ENCODE peak calls at places on chromosomes 3 and 15, in four cellular contexts. One of them, this sample, is unnamed. For H3K9me3 and H3K36me3, the result is how much of the 10 kb centered on the place peaks cover.

GRCh38 chr15:20358066-20358780 is 183.4 kb downstream of the GOLGA6L6 start:
- DNase-seq in MG63: no peak
- DNase-seq in A673: no peak
- DNase-seq in endodermal cell: no peak
- DNase-seq in this sample: no peak

GRCh38 chr3:137768361-137769320 is 4.5 kb downstream of the SOX14 start:
- DNase-seq in MG63: no peak
- DNase-seq in endodermal cell: peak
- DNase-seq in A673: no peak
- DNase-seq in this sample: no peak

GRCh38 chr15:87827126-87827525 is 429.4 kb downstream of the NTRK3 start:
- DNase-seq in endodermal cell: no peak
- DNase-seq in MG63: no peak
- DNase-seq in A673: no peak
- DNase-seq in this sample: no peak

GRCh38 chr3:46668591-46668990 is 24.9 kb downstream of the ALS2CL start:
- DNase-seq in endodermal cell: peak
- DNase-seq in A673: no peak
- DNase-seq in MG63: no peak
- DNase-seq in this sample: no peak

GRCh38 chr3:121757087-121757811 is 7.7 kb upstream of the GOLGB1 start:
- DNase-seq in endodermal cell: no peak
- DNase-seq in MG63: no peak
- DNase-seq in A673: peak
- DNase-seq in this sample: peak

GRCh38 chr3:152688313-152688712 is 146.6 kb upstream of the P2RY1 start:
- DNase-seq in endodermal cell: peak
- DNase-seq in MG63: peak
- DNase-seq in A673: peak
- DNase-seq in this sample: peak

GRCh38 chr3:46715507-46716175 is 2.0 kb downstream of the PRSS50 start:
- DNase-seq in MG63: no peak
- DNase-seq in endodermal cell: peak
- DNase-seq in A673: no peak
- DNase-seq in this sample: no peak

GRCh38 chr3:178195824-178196223 is 340.4 kb upstream of the KCNMB2 start:
- DNase-seq in endodermal cell: no peak
- DNase-seq in MG63: no peak
- DNase-seq in A673: no peak
- DNase-seq in this sample: no peak

GRCh38 chr15:66646308-66646707 is 55.7 kb upstream of the SMAD6 start:
- DNase-seq in A673: no peak
- DNase-seq in endodermal cell: no peak
- DNase-seq in MG63: peak
- DNase-seq in this sample: peak

GRCh38 chr15:63250312-63250965 is 27.0 kb upstream of the APH1B start:
- DNase-seq in endodermal cell: no peak
- DNase-seq in A673: no peak
- DNase-seq in MG63: peak
- DNase-seq in this sample: peak

GRCh38 chr15:48671381-48672022 is 26.0 kb upstream of the FBN1 start:
- DNase-seq in A673: no peak
- DNase-seq in endodermal cell: no peak
- DNase-seq in MG63: peak
- DNase-seq in this sample: no peak

GRCh38 chr3:147940400-147940799 is 531.2 kb downstream of the ZIC1 start:
- DNase-seq in MG63: no peak
- DNase-seq in endodermal cell: no peak
- DNase-seq in A673: no peak
- DNase-seq in this sample: no peak

GRCh38 chr15:68354923-68355322 is 77.0 kb downstream of the ITGA11 start:
- DNase-seq in A673: no peak
- DNase-seq in endodermal cell: peak
- DNase-seq in MG63: peak
- DNase-seq in this sample: no peak

GRCh38 chr15:69758291-69758771 is 305.7 kb downstream of the RPLP1 start:
- DNase-seq in MG63: peak
- DNase-seq in A673: no peak
- DNase-seq in endodermal cell: no peak
- DNase-seq in this sample: no peak

GRCh38 chr3:187673012-187673411 is 2.8 kb upstream of the SST start:
- DNase-seq in MG63: no peak
- DNase-seq in endodermal cell: no peak
- DNase-seq in A673: no peak
- DNase-seq in this sample: no peak

GRCh38 chr3:11847607-11848006 is 922 bp upstream of the TAMM41 start:
- DNase-seq in endodermal cell: peak
- DNase-seq in A673: no peak
- DNase-seq in MG63: no peak
- DNase-seq in this sample: no peak

GRCh38 chr15:40828447-40829036 is at the start of gene PPP1R14D:
- DNase-seq in A673: no peak
- DNase-seq in endodermal cell: no peak
- DNase-seq in MG63: no peak
- DNase-seq in this sample: no peak

GRCh38 chr3:129942296-129942695 is 32.2 kb upstream of the TRH start:
- DNase-seq in A673: peak
- DNase-seq in MG63: peak
- DNase-seq in endodermal cell: peak
- DNase-seq in this sample: peak

GRCh38 chr3:194204793-194205065 is 68.8 kb downstream of the HES1 start:
- DNase-seq in A673: no peak
- DNase-seq in endodermal cell: no peak
- DNase-seq in MG63: no peak
- DNase-seq in this sample: no peak

GRCh38 chr3:111859061-111859973 is at the start of gene PHLDB2:
- DNase-seq in endodermal cell: peak
- DNase-seq in MG63: peak
- DNase-seq in A673: peak
- DNase-seq in this sample: peak

DNA sequence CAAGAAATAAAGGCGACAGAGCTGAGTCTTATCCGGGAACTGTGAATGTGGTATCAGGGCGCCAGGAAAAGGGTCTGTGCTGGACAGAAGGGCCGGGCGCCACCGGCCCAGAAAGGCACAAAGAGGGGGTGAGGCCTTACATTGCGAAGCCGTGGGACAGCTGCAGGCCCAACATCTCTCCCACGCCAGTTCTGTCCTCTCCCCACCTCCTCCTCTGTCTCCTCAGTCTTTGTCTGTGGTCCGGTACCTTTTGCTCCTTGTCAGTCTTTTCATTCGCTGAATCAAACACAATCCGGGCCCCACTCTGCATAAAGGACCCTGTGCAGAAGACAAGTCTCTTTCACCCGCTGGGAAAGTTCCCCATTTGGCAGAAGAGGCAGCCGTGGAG is 81.8 kb downstream of the LRIG1 start:
- DNase-seq in endodermal cell: no peak
- DNase-seq in MG63: no peak
- DNase-seq in A673: no peak
- DNase-seq in this sample: no peak
- H3K9me3 ChIP-seq in endodermal cell: half or more
- H3K9me3 ChIP-seq in MG63: under half
- H3K9me3 ChIP-seq in A673: under half
- H3K9me3 ChIP-seq in this sample: under half

GRCh38 chr3:157129782-157130137 is 30.2 kb downstream of the CCNL1 start:
- DNase-seq in MG63: no peak
- DNase-seq in endodermal cell: peak
- DNase-seq in A673: peak
- DNase-seq in this sample: peak
- H3K4me3 ChIP-seq in MG63: no peak
- H3K4me3 ChIP-seq in endodermal cell: no peak
- H3K4me3 ChIP-seq in A673: no peak
- H3K4me3 ChIP-seq in this sample: peak

DNA sequence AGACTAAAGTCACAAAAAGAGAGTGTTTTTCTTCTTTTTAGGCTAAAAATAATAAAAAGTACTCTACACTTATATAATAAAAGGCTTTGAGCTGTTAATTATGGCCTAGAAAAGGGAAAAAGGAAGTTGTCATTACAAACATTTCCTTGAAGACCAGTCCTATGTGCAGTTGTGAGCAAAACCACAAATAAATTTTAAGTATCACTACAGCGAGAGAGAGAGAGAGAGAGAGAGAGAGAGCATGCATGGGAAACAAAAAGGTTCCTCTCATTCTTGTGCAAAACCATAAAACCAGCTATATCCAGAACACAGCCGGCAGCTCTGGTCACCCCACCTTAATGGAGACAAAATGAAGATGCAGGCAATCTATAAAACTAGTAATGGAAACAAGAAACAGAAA is 33.6 kb downstream of the HEG1 start:
- DNase-seq in A673: no peak
- DNase-seq in MG63: no peak
- DNase-seq in endodermal cell: no peak
- DNase-seq in this sample: no peak
- H3K36me3 ChIP-seq in A673: under half
- H3K36me3 ChIP-seq in MG63: half or more
- H3K36me3 ChIP-seq in endodermal cell: half or more
- H3K36me3 ChIP-seq in this sample: half or more

GRCh38 chr15:46708226-46708625 is 1009.1 kb upstream of the SEMA6D start:
- DNase-seq in A673: no peak
- DNase-seq in MG63: no peak
- DNase-seq in endodermal cell: no peak
- DNase-seq in this sample: no peak
- H3K9me3 ChIP-seq in A673: under half
- H3K9me3 ChIP-seq in MG63: under half
- H3K9me3 ChIP-seq in endodermal cell: under half
- H3K9me3 ChIP-seq in this sample: under half

GRCh38 chr3:18442743-18443669 is 17.9 kb upstream of the SATB1 start:
- DNase-seq in MG63: no peak
- DNase-seq in endodermal cell: no peak
- DNase-seq in A673: no peak
- DNase-seq in this sample: no peak
- H3K4me3 ChIP-seq in MG63: no peak
- H3K4me3 ChIP-seq in endodermal cell: peak
- H3K4me3 ChIP-seq in A673: no peak
- H3K4me3 ChIP-seq in this sample: peak

DNA sequence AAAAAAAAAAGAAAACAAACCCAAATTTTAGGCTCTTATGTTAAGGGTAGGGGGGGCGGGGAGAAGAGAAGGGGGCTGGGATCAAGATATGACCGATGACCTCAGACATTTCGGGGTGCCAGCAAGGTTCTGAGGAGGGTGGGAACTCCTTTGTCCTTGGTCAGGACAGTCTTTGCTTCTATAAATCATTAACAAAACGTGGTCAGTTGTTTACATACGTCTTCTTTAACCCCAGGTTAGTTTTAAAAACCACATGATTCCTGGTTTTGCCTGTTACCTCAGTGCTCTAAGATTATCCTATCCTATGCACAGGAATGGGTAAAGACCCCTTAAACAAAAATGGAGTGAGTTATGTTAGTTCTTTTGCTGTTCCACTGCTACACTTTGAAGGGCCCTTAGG is 285.5 kb downstream of the GABRG3 start:
- DNase-seq in MG63: no peak
- DNase-seq in endodermal cell: no peak
- DNase-seq in A673: no peak
- DNase-seq in this sample: no peak
- H3K36me3 ChIP-seq in MG63: under half
- H3K36me3 ChIP-seq in endodermal cell: under half
- H3K36me3 ChIP-seq in A673: under half
- H3K36me3 ChIP-seq in this sample: under half

GRCh38 chr15:26656080-26656479 is 116.8 kb downstream of the GABRB3 start:
- DNase-seq in endodermal cell: no peak
- DNase-seq in MG63: no peak
- DNase-seq in A673: no peak
- DNase-seq in this sample: no peak
- H3K9me3 ChIP-seq in endodermal cell: under half
- H3K9me3 ChIP-seq in MG63: under half
- H3K9me3 ChIP-seq in A673: half or more
- H3K9me3 ChIP-seq in this sample: under half

DNA sequence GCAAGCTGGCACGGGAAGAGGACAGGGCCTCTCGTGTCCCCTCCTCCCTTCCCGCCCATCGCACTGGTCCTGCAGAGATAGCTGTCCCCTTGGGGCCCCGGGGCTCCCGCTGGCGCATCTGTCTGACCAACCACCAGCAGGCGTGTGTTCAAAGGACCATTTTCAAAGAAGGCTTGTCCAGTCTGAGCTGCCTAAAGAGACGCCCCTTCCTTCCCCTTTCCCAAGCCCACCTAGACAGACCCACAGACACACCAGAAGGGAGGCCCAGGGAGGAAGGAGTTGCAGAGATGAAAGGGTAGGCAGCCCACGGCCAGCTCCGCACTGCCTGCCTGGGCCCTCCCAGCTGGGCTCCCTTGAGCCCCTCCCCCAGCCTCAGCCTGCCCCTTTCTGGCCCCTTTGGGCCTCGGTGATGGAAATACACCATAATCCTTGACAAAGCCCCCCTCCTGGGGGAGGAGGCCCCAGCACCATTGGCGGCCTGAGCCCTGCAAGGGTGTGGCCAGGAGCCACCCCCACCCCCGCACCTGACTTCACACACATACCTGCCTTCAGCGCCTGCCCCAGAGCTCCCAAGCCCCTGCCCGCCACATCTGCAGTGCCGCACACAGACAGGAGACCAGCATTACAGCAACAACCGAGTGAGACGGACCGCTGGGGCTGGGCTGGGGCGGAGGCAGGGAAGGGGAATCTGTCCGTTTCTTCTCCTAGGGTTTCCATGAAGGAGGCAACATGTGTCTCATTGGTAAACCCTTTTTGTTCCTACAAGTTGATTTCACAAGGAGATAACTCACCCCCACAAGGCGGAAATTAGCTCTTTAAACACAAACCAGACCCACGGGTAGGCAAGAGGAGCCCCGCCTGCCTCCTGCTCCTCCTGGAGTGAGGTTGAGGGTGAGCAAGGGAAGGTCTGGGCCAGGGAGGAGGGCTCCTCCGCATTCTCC is at the start of gene STRA6:
- DNase-seq in A673: peak
- DNase-seq in endodermal cell: peak
- DNase-seq in MG63: no peak
- DNase-seq in this sample: peak
- H3K4me3 ChIP-seq in A673: no peak
- H3K4me3 ChIP-seq in endodermal cell: peak
- H3K4me3 ChIP-seq in MG63: no peak
- H3K4me3 ChIP-seq in this sample: peak

GRCh38 chr3:22898558-22898957 is 304.6 kb upstream of the UBE2E2 start:
- DNase-seq in A673: no peak
- DNase-seq in endodermal cell: no peak
- DNase-seq in MG63: no peak
- DNase-seq in this sample: no peak

GRCh38 chr3:22899441-22899840 is 303.7 kb upstream of the UBE2E2 start:
- DNase-seq in A673: no peak
- DNase-seq in endodermal cell: no peak
- DNase-seq in MG63: no peak
- DNase-seq in this sample: no peak

GRCh38 chr3:22900296-22900695 is 302.8 kb upstream of the UBE2E2 start:
- DNase-seq in A673: no peak
- DNase-seq in MG63: no peak
- DNase-seq in endodermal cell: no peak
- DNase-seq in this sample: no peak

DNA sequence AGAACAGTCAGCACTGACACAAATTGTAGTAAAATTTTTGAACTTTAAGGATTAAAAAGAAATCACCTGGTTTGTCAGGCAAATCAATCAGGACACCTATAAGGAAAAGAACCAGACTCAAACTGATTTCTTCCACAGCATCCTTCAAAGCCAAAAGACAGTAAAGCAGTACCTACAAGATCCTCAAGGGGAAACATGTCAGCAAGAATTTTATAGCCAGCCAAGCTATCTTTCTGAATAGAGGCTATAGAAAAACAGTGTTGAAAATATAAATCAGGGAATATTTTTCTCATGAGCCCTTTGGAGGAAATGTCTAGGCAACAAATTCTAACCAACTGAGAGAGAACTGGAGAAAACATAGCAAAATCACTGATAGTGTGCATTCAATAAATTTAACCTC is 301.4 kb upstream of the UBE2E2 start:
- DNase-seq in A673: no peak
- DNase-seq in endodermal cell: no peak
- DNase-seq in MG63: no peak
- DNase-seq in this sample: no peak
- H3K36me3 ChIP-seq in A673: under half
- H3K36me3 ChIP-seq in endodermal cell: under half
- H3K36me3 ChIP-seq in MG63: under half
- H3K36me3 ChIP-seq in this sample: under half

This sample was measured in SJCRH30.